ENCODE peak calls at places on chromosome 12, in four cellular contexts. S is GM04504; U is activated CD8-positive, alpha-beta memory T cell treated with anti-CD3 and anti-CD28 coated beads, Interleukin-2, amount 50 U/mL, for 48 hours; Z is ureter. O is an unnamed sample.

GRCh38 chr12:88471641-88472040 is 108.6 kb downstream of the KITLG start:
- DNase-seq in S (peak; percentile 64), U (no peak), Z (no peak), O (no peak)

GRCh38 chr12:86950043-86950838 is 694.0 kb upstream of the MGAT4C start:
- DNase-seq in S (no peak), U (no peak), Z (no peak), O (no peak)

GRCh38 chr12:98373982-98374381 is 141.4 kb upstream of the TMPO start:
- DNase-seq in S (no peak), U (no peak), Z (no peak), O (no peak)

GRCh38 chr12:104957388-104958008 is 592 bp downstream of the SLC41A2 start:
- DNase-seq in S (no peak), U (peak; percentile 66), Z (no peak), O (no peak)

GRCh38 chr12:131948166-131948712 is 1.5 kb upstream of the EP400 start:
- DNase-seq in S (no peak), U (peak; percentile 37), Z (peak; percentile 9), O (peak; percentile 17)

GRCh38 chr12:66756631-66757030 is 77.8 kb upstream of the GRIP1 start:
- DNase-seq in S (no peak), U (no peak), Z (no peak), O (no peak)

GRCh38 chr12:28024231-28024995 is 51.9 kb upstream of the PTHLH start:
- DNase-seq in S (no peak), U (no peak), Z (no peak), O (no peak)

GRCh38 chr12:29796823-29797263 is 13.1 kb upstream of the TMTC1 start:
- DNase-seq in S (peak; percentile 61), U (no peak), Z (peak; percentile 54), O (no peak)

GRCh38 chr12:52521581-52522266 is 1.5 kb upstream of the KRT5 start:
- DNase-seq in S (peak; percentile 23), U (no peak), Z (no peak), O (peak; percentile 73)

GRCh38 chr12:6476496-6476895 is 6.0 kb upstream of the VAMP1 start:
- DNase-seq in S (peak; percentile 27), U (no peak), Z (no peak), O (no peak)

GRCh38 chr12:1826867-1827705 is 6.7 kb downstream of the LRTM2 start:
- DNase-seq in S (no peak), U (no peak), Z (no peak), O (no peak)

GRCh38 chr12:64039285-64039871 is 182.7 kb downstream of the KICS2 start:
- DNase-seq in S (no peak), U (no peak), Z (no peak), O (no peak)

GRCh38 chr12:48925218-48925871 is at the start of gene FKBP11:
- DNase-seq in S (no peak), U (peak; percentile 87), Z (peak; percentile 76), O (peak; percentile 85)

GRCh38 chr12:26434299-26434915 is 239.0 kb downstream of the SSPN start:
- DNase-seq in S (peak; percentile 28), U (no peak), Z (no peak), O (no peak)

GRCh38 chr12:24822121-24822899 is 126.6 kb downstream of the BCAT1 start:
- DNase-seq in S (no peak), U (no peak), Z (no peak), O (no peak)

GRCh38 chr12:77608157-77608755 is 222.4 kb upstream of the NAV3 start:
- DNase-seq in S (peak; percentile 43), U (no peak), Z (no peak), O (no peak)

GRCh38 chr12:111257435-111257902 is 111.4 kb downstream of the PHETA1 start:
- DNase-seq in S (no peak), U (no peak), Z (no peak), O (no peak)

GRCh38 chr12:49750027-49750977 is 8.9 kb downstream of the TMBIM6 start:
- DNase-seq in S (peak; percentile 51), U (peak; percentile 67), Z (no peak), O (peak; percentile 10)

GRCh38 chr12:121314441-121314840 is 17.9 kb upstream of the CAMKK2 start:
- DNase-seq in S (no peak), U (no peak), Z (no peak), O (no peak)

GRCh38 chr12:3700861-3701260 is 52.0 kb downstream of the CRACR2A start:
- DNase-seq in S (no peak), U (no peak), Z (no peak), O (no peak)

GRCh38 chr12:53659609-53660008 is 16.3 kb downstream of the ATP5MC2 start:
- DNase-seq in S (no peak), U (no peak), Z (no peak), O (no peak)

GRCh38 chr12:115023279-115023678 is 339.3 kb upstream of the TBX3 start:
- DNase-seq in S (peak; percentile 55), U (no peak), Z (no peak), O (no peak)

GRCh38 chr12:92629349-92630065 is 73.3 kb upstream of the PLEKHG7 start:
- DNase-seq in S (no peak), U (no peak), Z (peak; percentile 56), O (no peak)

GRCh38 chr12:106428379-106428778 is 70.8 kb downstream of the POLR3B start:
- DNase-seq in S (no peak), U (no peak), Z (no peak), O (no peak)